ENCODE peak calls at places on chromosomes 16 and 17, in five cellular contexts. R, P, B, S and N are unnamed samples.
A peak's percentile ranks its signal among the peaks of the same experiment; 100 is the strongest.

GRCh38 chr16:12187939-12188673 is 211.6 kb downstream of the SNX29 start:
- DNase-seq in R (no peak), P (no peak), B (no peak), S (peak; percentile 50), N (no peak)

GRCh38 chr16:88940196-88941050 is 36.6 kb downstream of the CBFA2T3 start:
- DNase-seq in R (no peak), P (no peak), B (no peak), S (no peak), N (no peak)

GRCh38 chr16:71311553-71312158 is 22.5 kb upstream of the CMTR2 start:
- DNase-seq in R (no peak), P (peak; percentile 27), B (no peak), S (peak; percentile 14), N (no peak)

GRCh38 chr17:65170839-65171238 is 33.7 kb downstream of the RGS9 start:
- DNase-seq in R (no peak), P (peak; percentile 54), B (no peak), S (no peak), N (no peak)

GRCh38 chr16:85153046-85153445 is 40.8 kb upstream of the CIBAR2 start:
- DNase-seq in R (no peak), P (no peak), B (no peak), S (no peak), N (no peak)

GRCh38 chr16:73192227-73192894 is 144.4 kb upstream of the ZFHX3 start:
- DNase-seq in R (no peak), P (no peak), B (no peak), S (peak; percentile 88), N (no peak)

GRCh38 chr17:29838961-29839360 is 91.1 kb downstream of the SSH2 start:
- DNase-seq in R (no peak), P (no peak), B (no peak), S (no peak), N (no peak)

GRCh38 chr17:34412534-34412933 is 49.5 kb upstream of the CCL1 start:
- DNase-seq in R (no peak), P (no peak), B (no peak), S (no peak), N (no peak)

GRCh38 chr16:19136549-19137196 is 22.9 kb downstream of the ITPRIPL2 start:
- DNase-seq in R (no peak), P (peak; percentile 33), B (no peak), S (peak; percentile 75), N (no peak)

GRCh38 chr16:27228621-27229501 is 25.5 kb downstream of the KDM8 start:
- DNase-seq in R (no peak), P (no peak), B (no peak), S (no peak), N (no peak)

GRCh38 chr17:80720624-80721577 is 176.3 kb downstream of the RPTOR start:
- DNase-seq in R (no peak), P (peak; percentile 83), B (peak; percentile 61), S (peak; percentile 89), N (no peak)

GRCh38 chr17:68511671-68512246 is 471 bp upstream of the PRKAR1A start:
- DNase-seq in R (peak; percentile 88), P (peak; percentile 50), B (peak; percentile 49), S (peak; percentile 69), N (peak; percentile 40)

GRCh38 chr16:75494696-75495601 is at the start of gene CHST6:
- DNase-seq in R (no peak), P (peak; percentile 43), B (no peak), S (peak; percentile 38), N (no peak)

GRCh38 chr16:2016407-2016922 is 3.1 kb upstream of the NPW start:
- DNase-seq in R (no peak), P (no peak), B (no peak), S (no peak), N (no peak)

GRCh38 chr17:77001487-77001886 is 133.3 kb downstream of the MGAT5B start:
- DNase-seq in R (no peak), P (no peak), B (no peak), S (no peak), N (no peak)

GRCh38 chr17:67800495-67800928 is 24.8 kb upstream of the BPTF start:
- DNase-seq in R (peak; percentile 32), P (peak; percentile 85), B (peak; percentile 28), S (peak; percentile 78), N (peak; percentile 42)

GRCh38 chr16:9033125-9033830 is 58.2 kb upstream of the HAPSTR1 start:
- DNase-seq in R (no peak), P (peak; percentile 83), B (no peak), S (peak; percentile 78), N (no peak)

GRCh38 chr16:79599256-79599836 is 1.2 kb downstream of the MAF start:
- DNase-seq in R (peak; percentile 41), P (peak; percentile 36), B (peak; percentile 14), S (no peak), N (no peak)

DNA sequence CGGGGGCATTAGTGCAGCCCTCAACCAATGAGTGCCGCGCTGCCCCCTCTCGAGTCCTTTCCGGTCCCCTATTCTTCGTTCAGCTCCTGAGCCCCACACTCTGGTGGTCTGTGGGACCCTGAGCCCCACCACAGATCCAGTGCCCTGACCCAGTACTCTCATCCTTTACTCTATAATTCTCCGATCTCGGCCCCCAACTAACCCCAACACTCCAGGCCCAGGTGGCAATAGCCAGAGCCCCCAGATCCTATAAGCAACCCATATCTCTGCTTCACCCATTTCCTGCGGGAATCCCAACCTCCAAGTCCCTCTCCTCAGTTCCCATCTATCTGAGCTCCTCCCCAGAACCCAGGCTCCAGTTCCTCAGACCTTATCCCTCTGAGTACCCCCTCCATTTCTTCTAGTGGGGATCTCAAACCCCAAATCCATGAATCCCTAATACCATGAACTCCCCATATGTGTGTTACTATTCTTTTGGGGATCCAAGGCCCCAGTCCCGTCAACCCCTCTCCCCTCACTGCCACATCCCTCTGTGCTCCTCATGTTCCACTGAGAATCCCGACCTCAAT is 1.0 kb upstream of the TBC1D10B start:
- DNase-seq in R (no peak), P (no peak), B (no peak), S (no peak), N (no peak)
- TF ChIP-seq CTCF in R (no peak), P (no peak), B (no peak), S (no peak), N (no peak)

DNA sequence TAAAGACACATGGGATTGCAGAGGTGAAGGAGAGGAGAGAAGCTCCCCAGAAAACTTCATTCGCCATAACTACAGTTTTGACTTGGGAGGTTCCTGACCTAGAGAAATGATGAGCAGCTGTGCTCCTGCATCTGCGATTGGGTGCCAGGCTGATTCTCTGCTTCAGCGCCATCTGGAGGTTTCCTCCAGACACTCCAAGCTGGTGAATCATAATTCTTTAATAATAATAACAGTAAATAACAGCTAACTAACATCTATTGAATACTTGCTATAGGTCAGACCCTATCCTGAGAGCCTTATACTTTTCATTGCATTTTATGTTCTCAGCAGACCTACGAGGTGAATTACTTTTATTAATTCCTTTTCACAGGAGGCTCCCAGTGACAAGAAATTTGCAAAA is 575.8 kb downstream of the TOX3 start:
- DNase-seq in R (no peak), P (peak; percentile 49), B (no peak), S (peak; percentile 17), N (no peak)
- TF ChIP-seq CTCF in R (no peak), P (peak; percentile 48), B (no peak), S (peak; percentile 35), N (no peak)

GRCh38 chr17:263773-264172 is 82.3 kb upstream of the DOC2B start:
- DNase-seq in R (peak; percentile 4), P (no peak), B (no peak), S (no peak), N (no peak)
- TF ChIP-seq CTCF in R (no peak), P (no peak), B (no peak), S (no peak), N (no peak)

GRCh38 chr17:4895676-4896331 is 3.5 kb upstream of the C17orf107 start:
- DNase-seq in R (no peak), P (no peak), B (no peak), S (no peak), N (no peak)
- TF ChIP-seq CTCF in R (no peak), P (peak; percentile 8), B (no peak), S (no peak), N (no peak)

DNA sequence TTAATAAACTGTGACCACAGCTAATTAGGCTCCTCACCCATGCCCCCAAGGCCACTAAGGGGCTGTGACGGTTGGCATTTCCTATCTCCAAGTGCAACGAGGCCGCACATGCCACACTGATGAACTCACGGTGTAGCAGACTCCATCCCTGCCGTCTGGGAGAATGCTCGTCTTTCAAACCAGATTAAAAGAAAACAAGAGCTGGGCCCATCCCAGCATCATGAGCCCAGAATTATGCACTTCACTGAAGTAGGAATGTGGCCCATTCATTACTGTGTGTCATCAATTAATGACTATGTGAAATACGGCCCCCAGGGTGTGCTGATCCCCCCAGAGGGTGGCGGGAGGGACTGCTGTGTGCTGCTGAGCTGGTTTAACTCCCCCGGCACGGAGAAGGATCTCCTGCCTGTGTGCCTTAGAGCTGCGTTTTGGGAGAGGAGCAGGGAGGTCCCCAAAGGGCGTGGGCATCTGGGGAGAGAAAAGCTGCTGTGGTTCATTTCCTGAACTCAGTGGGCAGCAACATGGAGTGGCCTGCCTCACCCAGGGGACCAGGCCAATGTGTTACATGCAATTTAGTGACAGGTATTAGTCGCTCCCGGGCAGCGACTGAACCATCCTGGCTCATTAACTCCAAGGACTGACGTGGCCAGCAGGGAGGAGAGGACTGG is 194.5 kb downstream of the FOXL1 start:
- DNase-seq in R (no peak), P (peak; percentile 80), B (no peak), S (peak; percentile 70), N (no peak)
- TF ChIP-seq CTCF in R (no peak), P (no peak), B (no peak), S (no peak), N (no peak)

GRCh38 chr17:48037036-48037881 is at the start of gene COPZ2:
- DNase-seq in R (peak; percentile 61), P (peak; percentile 59), B (peak; percentile 56), S (peak; percentile 57), N (no peak)
- TF ChIP-seq CTCF in R (peak; percentile 41), P (peak; percentile 73), B (peak; percentile 72), S (peak; percentile 46), N (no peak)

GRCh38 chr16:10876799-10877341 is at the start of gene CIITA:
- DNase-seq in R (no peak), P (peak; percentile 66), B (peak; percentile 18), S (peak; percentile 80), N (peak; percentile 76)
- TF ChIP-seq CTCF in R (no peak), P (no peak), B (no peak), S (no peak), N (no peak)

GRCh38 chr16:50637716-50638602 is 43.2 kb downstream of the SNX20 start:
- DNase-seq in R (no peak), P (no peak), B (no peak), S (no peak), N (no peak)

GRCh38 chr16:50636865-50637374 is 44.2 kb downstream of the SNX20 start:
- DNase-seq in R (no peak), P (no peak), B (no peak), S (no peak), N (no peak)

GRCh38 chr16:50640919-50641817 is 39.9 kb downstream of the SNX20 start:
- DNase-seq in R (no peak), P (no peak), B (no peak), S (no peak), N (no peak)

GRCh38 chr16:50640391-50640790 is 40.7 kb downstream of the SNX20 start:
- DNase-seq in R (no peak), P (no peak), B (no peak), S (peak; percentile 8), N (no peak)

GRCh38 chr16:50638816-50639670 is 42.1 kb downstream of the SNX20 start:
- DNase-seq in R (no peak), P (no peak), B (no peak), S (no peak), N (no peak)
- TF ChIP-seq CTCF in R (no peak), P (no peak), B (no peak), S (no peak), N (no peak)